ENCODE peak calls at places on chromosomes 3 and 15, in eight cellular contexts. M is AG04450, W is Panc1, E is fibroblast of lung, P is fibroblast of pulmonary artery, T is lower leg skin, J is pancreas, B is cardiac fibroblast. I is an unnamed sample.

GRCh38 chr3:148289159-148289558 is 408.5 kb upstream of the AGTR1 start:
- DNase-seq in E (no peak), B (no peak), P (no peak), M (no peak), T (no peak), W (no peak), J (no peak), I (no peak)

GRCh38 chr3:146110156-146110555 is 50.8 kb downstream of the PLOD2 start:
- DNase-seq in B (no peak), M (no peak), E (no peak), P (no peak), J (no peak), W (no peak), T (no peak), I (no peak)

GRCh38 chr15:42548258-42549051 is at the start of the genes HAUS2 and LRRC57:
- DNase-seq in M (no peak), P (peak; percentile 84), W (peak; percentile 47), B (peak; percentile 83), E (peak; percentile 81), T (peak; percentile 96), J (peak; percentile 91), I (peak; percentile 82)

GRCh38 chr3:464255-464654 is 267.7 kb downstream of the CHL1 start:
- DNase-seq in T (no peak), M (no peak), P (no peak), W (no peak), J (no peak), B (no peak), E (no peak), I (peak; percentile 31)

GRCh38 chr15:94793641-94794040 is 562.3 kb downstream of the MCTP2 start:
- DNase-seq in P (no peak), T (no peak), M (peak; percentile 62), J (no peak), E (peak; percentile 78), W (no peak), B (no peak), I (no peak)

GRCh38 chr3:71185733-71186455 is 397.6 kb downstream of the FOXP1 start:
- DNase-seq in P (peak; percentile 71), J (no peak), W (no peak), M (no peak), B (peak; percentile 86), E (peak; percentile 57), T (no peak), I (no peak)

GRCh38 chr3:43389388-43390254 is 103.3 kb downstream of the SNRK start:
- DNase-seq in M (peak; percentile 32), J (peak; percentile 64), T (no peak), W (peak; percentile 54), E (peak; percentile 75), B (peak; percentile 97), P (peak; percentile 97), I (no peak)

GRCh38 chr3:151393146-151393831 is 8.7 kb upstream of the P2RY12 start:
- DNase-seq in J (no peak), W (no peak), E (no peak), P (no peak), T (no peak), M (no peak), B (no peak), I (no peak)

GRCh38 chr3:120022729-120023128 is 71.5 kb downstream of the GSK3B start:
- DNase-seq in P (peak; percentile 71), T (no peak), J (no peak), W (no peak), B (peak; percentile 60), E (no peak), M (no peak), I (no peak)

GRCh38 chr3:110625126-110625798 is 446.4 kb upstream of the NECTIN3 start:
- DNase-seq in E (no peak), W (no peak), M (no peak), T (no peak), J (no peak), B (no peak), P (no peak), I (no peak)

GRCh38 chr3:64224826-64225606 is at the start of gene PRICKLE2:
- DNase-seq in W (no peak), J (peak; percentile 67), B (peak; percentile 95), P (peak; percentile 93), T (peak; percentile 96), M (peak; percentile 60), E (peak; percentile 90), I (peak; percentile 86)

DNA sequence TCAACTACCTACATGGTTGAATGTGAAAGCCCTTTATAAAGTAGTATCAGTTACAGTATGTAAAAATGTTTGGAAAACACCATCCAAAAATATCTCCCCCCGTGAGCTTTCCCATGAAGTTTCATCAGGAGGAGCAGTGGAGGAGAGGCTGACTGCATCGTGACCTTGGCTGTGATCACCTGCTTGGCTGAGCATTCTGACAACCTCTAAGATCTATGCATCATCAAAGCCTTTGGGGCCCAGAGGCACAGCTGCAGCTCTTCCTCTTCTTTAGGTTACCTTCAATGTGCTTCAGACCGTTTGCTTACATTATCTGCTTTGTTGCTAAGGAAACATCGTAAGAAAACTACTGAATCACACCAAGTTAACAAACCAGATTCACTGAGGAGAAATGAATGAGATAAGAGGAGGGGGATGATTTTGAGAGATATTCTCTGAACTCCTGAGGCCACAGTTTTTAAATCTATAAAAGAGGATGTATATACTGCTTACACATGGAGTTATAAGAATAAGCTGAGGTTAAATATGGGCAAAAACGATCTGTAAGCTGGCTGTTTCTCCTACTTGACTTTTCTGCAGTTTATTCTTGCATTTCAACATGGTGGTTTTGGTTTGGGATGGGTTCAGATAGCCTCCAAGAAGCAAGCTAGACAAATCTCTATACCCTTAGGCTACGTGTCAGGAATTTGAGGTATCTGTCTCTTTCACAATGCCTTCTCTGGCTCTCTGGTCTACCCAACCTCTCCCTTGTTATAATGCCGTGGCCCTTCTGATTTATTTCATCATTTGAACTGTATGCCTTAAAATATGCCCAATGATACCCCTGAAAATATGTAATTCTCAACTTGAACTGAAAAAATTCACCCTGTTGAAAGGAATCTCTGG is 4.0 kb downstream of the GCSAM start:
- DNase-seq in P (peak; percentile 10), J (no peak), M (peak; percentile 16), T (no peak), W (no peak), B (peak; percentile 6), E (peak; percentile 12), I (no peak)
- H3K4me3 ChIP-seq in P (no peak overlapping the region), J (no peak overlapping the region), M (no peak overlapping the region), T (no peak overlapping the region), W (no peak overlapping the region), B (no peak overlapping the region), E (no peak overlapping the region), I (no peak overlapping the region)

GRCh38 chr15:39781967-39782292 is 711 bp downstream of the FSIP1 start:
- DNase-seq in T (no peak), W (no peak), P (no peak), J (no peak), B (no peak), E (peak; percentile 17), M (no peak), I (no peak)
- H3K4me3 ChIP-seq in T (no peak overlapping the region), W (peak overlapping the region; percentile 63), P (peak overlapping the region; percentile 84), J (peak overlapping the region; percentile 68), B (peak overlapping the region; percentile 14), E (peak overlapping the region; percentile 89), M (peak overlapping the region; percentile 57), I (peak overlapping the region; percentile 95)

DNA sequence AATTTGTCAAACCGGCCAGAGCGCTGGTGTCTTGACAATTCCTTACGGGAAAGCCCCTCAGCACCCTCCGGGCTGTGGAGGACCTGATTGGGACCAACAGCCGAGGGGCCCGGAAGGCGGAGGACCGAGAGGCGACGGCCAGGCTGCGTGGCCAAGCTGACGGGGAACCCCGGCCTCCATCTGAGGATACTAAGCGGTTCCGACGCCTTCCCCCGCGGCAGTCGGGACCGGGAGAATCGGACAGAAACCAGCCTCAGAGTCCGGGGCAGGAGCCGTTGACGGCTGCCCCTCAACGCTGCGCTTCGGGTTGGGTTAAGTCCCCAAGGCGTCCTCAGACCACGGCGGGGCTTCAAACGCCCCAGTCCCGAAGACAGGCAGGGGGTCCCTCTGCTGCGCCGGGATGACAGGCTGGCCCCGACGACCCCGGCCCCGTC is 483 bp downstream of the ALDH1A2 start:
- DNase-seq in P (no peak), B (peak; percentile 51), W (no peak), E (no peak), T (no peak), M (no peak), J (peak; percentile 32), I (no peak)
- H3K4me3 ChIP-seq in P (peak overlapping the region; percentile 52), B (peak overlapping the region; percentile 61), W (no peak overlapping the region), E (no peak overlapping the region), T (peak overlapping the region; percentile 4), M (no peak overlapping the region), J (peak overlapping the region; percentile 43), I (no peak overlapping the region)

GRCh38 chr3:44439499-44440295 is 37.8 kb downstream of the ZNF445 start:
- DNase-seq in E (peak; percentile 74), J (no peak), M (no peak), T (peak; percentile 91), P (peak; percentile 99), B (peak; percentile 92), W (no peak), I (peak; percentile 3)
- H3K4me3 ChIP-seq in E (no peak overlapping the region), J (no peak overlapping the region), M (no peak overlapping the region), T (no peak overlapping the region), P (peak overlapping the region; percentile 41), B (no peak overlapping the region), W (no peak overlapping the region), I (peak overlapping the region; percentile 13)